ENCODE peak calls at places on chromosome 18, in five cellular contexts. K, O, T, G and N are unnamed samples.

GRCh38 chr18:64099244-64099643 is 49.6 kb downstream of the LINC00305 start:
- DNase-seq in K (no peak), O (no peak), T (no peak), G (no peak), N (no peak)

GRCh38 chr18:47915229-47915628 is 15.2 kb downstream of the SMAD2 start:
- DNase-seq in K (no peak), O (no peak), T (no peak), G (no peak), N (no peak)

GRCh38 chr18:39870586-39870985 is 2084.4 kb upstream of the PIK3C3 start:
- DNase-seq in K (no peak), O (peak; percentile 63), T (no peak), G (no peak), N (no peak)

GRCh38 chr18:79717555-79718074 is 38.0 kb downstream of the CTDP1 start:
- DNase-seq in K (no peak), O (no peak), T (no peak), G (no peak), N (no peak)

GRCh38 chr18:32688821-32689220 is 84.0 kb downstream of the KLHL14 start:
- DNase-seq in K (no peak), O (no peak), T (no peak), G (no peak), N (no peak)

GRCh38 chr18:31042391-31043181 is at the start of gene DSC3:
- DNase-seq in K (no peak), O (no peak), T (no peak), G (peak; percentile 39), N (no peak)

GRCh38 chr18:10444314-10445006 is 10.0 kb upstream of the APCDD1 start:
- DNase-seq in K (no peak), O (no peak), T (no peak), G (no peak), N (no peak)

GRCh38 chr18:72601481-72601880 is 57.3 kb upstream of the CBLN2 start:
- DNase-seq in K (no peak), O (no peak), T (no peak), G (no peak), N (no peak)

GRCh38 chr18:37570336-37570930 is 4.8 kb upstream of the CELF4 start:
- DNase-seq in K (no peak), O (no peak), T (no peak), G (no peak), N (no peak)

GRCh38 chr18:47928466-47928865 is 2.0 kb downstream of the SMAD2 start:
- DNase-seq in K (no peak), O (no peak), T (no peak), G (no peak), N (no peak)

GRCh38 chr18:79776674-79777073 is 21.1 kb upstream of the KCNG2 start:
- DNase-seq in K (no peak), O (no peak), T (no peak), G (no peak), N (no peak)

GRCh38 chr18:44180683-44181082 is 500.0 kb upstream of the SETBP1 start:
- DNase-seq in K (no peak), O (peak; percentile 73), T (no peak), G (no peak), N (no peak)

GRCh38 chr18:35782926-35783325 is 189.6 kb upstream of the RMP24 start:
- DNase-seq in K (no peak), O (no peak), T (no peak), G (no peak), N (no peak)

GRCh38 chr18:56479836-56480235 is 158.6 kb downstream of the TXNL1 start:
- DNase-seq in K (no peak), O (no peak), T (no peak), G (no peak), N (no peak)

GRCh38 chr18:70058916-70059315 is 111.2 kb upstream of the CD226 start:
- DNase-seq in K (no peak), O (no peak), T (no peak), G (no peak), N (no peak)

GRCh38 chr18:49510393-49511115 is 23.5 kb upstream of the C18orf32 start:
- DNase-seq in K (no peak), O (no peak), T (no peak), G (peak; percentile 54), N (no peak)

GRCh38 chr18:267380-267687 is 513 bp downstream of the THOC1 start:
- DNase-seq in K (no peak), O (no peak), T (no peak), G (peak; percentile 32), N (no peak)

GRCh38 chr18:6414723-6415362 is at the start of gene L3MBTL4:
- DNase-seq in K (no peak), O (no peak), T (no peak), G (no peak), N (no peak)

GRCh38 chr18:79706658-79707057 is 27.1 kb downstream of the CTDP1 start:
- DNase-seq in K (no peak), O (no peak), T (no peak), G (no peak), N (no peak)

GRCh38 chr18:41146301-41146700 is 808.7 kb upstream of the PIK3C3 start:
- DNase-seq in K (no peak), O (no peak), T (no peak), G (no peak), N (no peak)

GRCh38 chr18:79507076-79507545 is 111.4 kb downstream of the NFATC1 start:
- DNase-seq in K (peak; percentile 61), O (no peak), T (no peak), G (no peak), N (no peak)

GRCh38 chr18:10949655-10950054 is 199.7 kb downstream of the PIEZO2 start:
- DNase-seq in K (no peak), O (no peak), T (no peak), G (no peak), N (no peak)

GRCh38 chr18:37493352-37493935 is 72.2 kb downstream of the CELF4 start:
- DNase-seq in K (no peak), O (no peak), T (no peak), G (no peak), N (no peak)

GRCh38 chr18:27185025-27185763 is at the start of gene CHST9:
- DNase-seq in K (no peak), O (no peak), T (no peak), G (no peak), N (no peak)

GRCh38 chr18:10514082-10514481 is 11.7 kb upstream of the NAPG start:
- DNase-seq in K (no peak), O (no peak), T (no peak), G (no peak), N (no peak)

GRCh38 chr18:46632401-46633089 is 24.5 kb downstream of the LOXHD1 start:
- DNase-seq in K (no peak), O (peak; percentile 18), T (no peak), G (peak; percentile 36), N (no peak)

GRCh38 chr18:24095976-24096375 is 42.9 kb upstream of the CABYR start:
- DNase-seq in K (no peak), O (no peak), T (no peak), G (no peak), N (no peak)

GRCh38 chr18:27449104-27449503 is 264.0 kb upstream of the CHST9 start:
- DNase-seq in K (no peak), O (no peak), T (no peak), G (no peak), N (no peak)

GRCh38 chr18:49161627-49162026 is 210.9 kb upstream of the SMAD7 start:
- DNase-seq in K (no peak), O (peak; percentile 39), T (no peak), G (no peak), N (no peak)

GRCh38 chr18:29154758-29155725 is 978.1 kb upstream of the CDH2 start:
- DNase-seq in K (no peak), O (peak; percentile 92), T (peak; percentile 87), G (peak; percentile 45), N (peak; percentile 94)

GRCh38 chr18:44826418-44827259 is 146.0 kb downstream of the SETBP1 start:
- DNase-seq in K (peak; percentile 70), O (peak; percentile 97), T (peak; percentile 84), G (peak; percentile 66), N (peak; percentile 71)

GRCh38 chr18:5057348-5058012 is 139.6 kb downstream of the AKAIN1 start:
- DNase-seq in K (no peak), O (peak; percentile 1), T (no peak), G (peak; percentile 50), N (no peak)

GRCh38 chr18:9108911-9109310 is 6.4 kb downstream of the NDUFV2 start:
- DNase-seq in K (no peak), O (no peak), T (no peak), G (no peak), N (no peak)
- H3K4me3 ChIP-seq in K (no peak overlapping the region), O (no peak overlapping the region), T (no peak overlapping the region), G (no peak overlapping the region), N (no peak overlapping the region)

GRCh38 chr18:21105936-21106335 is 5.7 kb downstream of the ROCK1 start:
- DNase-seq in K (no peak), O (no peak), T (no peak), G (no peak), N (no peak)
- H3K4me3 ChIP-seq in K (no peak overlapping the region), O (no peak overlapping the region), T (no peak overlapping the region), G (no peak overlapping the region), N (no peak overlapping the region)

GRCh38 chr18:21242141-21243040 is at the start of gene GREB1L:
- DNase-seq in K (no peak), O (no peak), T (no peak), G (peak; percentile 55), N (no peak)
- H3K4me3 ChIP-seq in K (peak within 1 kb of the TSS; percentile 64), O (peak within 1 kb of the TSS; percentile 43), T (peak within 1 kb of the TSS; percentile 63), G (peak within 1 kb of the TSS; percentile 62), N (peak within 1 kb of the TSS; percentile 49)

GRCh38 chr18:55317832-55318231 is 270.2 kb downstream of the TCF4 start:
- DNase-seq in K (no peak), O (no peak), T (no peak), G (no peak), N (no peak)
- H3K4me3 ChIP-seq in K (peak overlapping the region; percentile 3), O (peak overlapping the region; percentile 26), T (peak overlapping the region; percentile 54), G (no peak overlapping the region), N (peak overlapping the region; percentile 22)

GRCh38 chr18:21453512-21453862 is 147.0 kb downstream of the ESCO1 start:
- DNase-seq in K (no peak), O (no peak), T (no peak), G (no peak), N (no peak)
- H3K4me3 ChIP-seq in K (no peak overlapping the region), O (no peak overlapping the region), T (no peak overlapping the region), G (no peak overlapping the region), N (no peak overlapping the region)

GRCh38 chr18:76466410-76466991 is 28.5 kb downstream of the ZNF516 start:
- DNase-seq in K (no peak), O (no peak), T (no peak), G (no peak), N (no peak)

GRCh38 chr18:76465630-76466409 is 29.2 kb downstream of the ZNF516 start:
- DNase-seq in K (no peak), O (no peak), T (no peak), G (no peak), N (no peak)

GRCh38 chr18:76471593-76471992 is 23.4 kb downstream of the ZNF516 start:
- DNase-seq in K (no peak), O (no peak), T (no peak), G (no peak), N (no peak)

GRCh38 chr18:76467371-76468190 is 27.5 kb downstream of the ZNF516 start:
- DNase-seq in K (no peak), O (no peak), T (no peak), G (no peak), N (no peak)

GRCh38 chr18:76468345-76469275 is 26.4 kb downstream of the ZNF516 start:
- DNase-seq in K (no peak), O (no peak), T (no peak), G (no peak), N (peak; percentile 75)
- H3K4me3 ChIP-seq in K (no peak overlapping the region), O (no peak overlapping the region), T (no peak overlapping the region), G (no peak overlapping the region), N (no peak overlapping the region)

GRCh38 chr18:3283908-3284307 is 22.0 kb downstream of the MYL12B start:
- DNase-seq in K (no peak), O (no peak), T (no peak), G (no peak), N (no peak)
- H3K4me3 ChIP-seq in K (no peak overlapping the region), O (no peak overlapping the region), T (no peak overlapping the region), G (no peak overlapping the region), N (no peak overlapping the region)